ENCODE peak calls at places on chromosomes 4 and X, in four cellular contexts. R, A, O and C are unnamed samples.

GRCh38 chr4:25993564-25994185 is 79.7 kb downstream of the SMIM20 start:
- DNase-seq in R (peak), A (peak), O (no peak), C (no peak)

GRCh38 chr4:8185280-8185679 is 13.8 kb upstream of the SH3TC1 start:
- DNase-seq in R (no peak), A (no peak), O (no peak), C (no peak)

GRCh38 chr4:22850055-22850454 is 157.3 kb downstream of the GBA3 start:
- DNase-seq in R (no peak), A (no peak), O (no peak), C (no peak)

GRCh38 chr4:12966741-12967140 is 517.4 kb downstream of the RAB28 start:
- DNase-seq in R (no peak), A (no peak), O (no peak), C (no peak)

GRCh38 chrX:1416965-1417760 is 25.2 kb upstream of the SLC25A6 start:
- DNase-seq in R (no peak), A (no peak), O (no peak), C (no peak)

GRCh38 chrX:40152706-40153334 is 55.1 kb upstream of the BCOR start:
- DNase-seq in R (peak), A (no peak), O (peak), C (no peak)

GRCh38 chr4:21290562-21290961 is 590.3 kb downstream of the PACRGL start:
- DNase-seq in R (no peak), A (no peak), O (no peak), C (no peak)

GRCh38 chrX:46965125-46965758 is 53.0 kb downstream of the JADE3 start:
- DNase-seq in R (no peak), A (no peak), O (no peak), C (no peak)

GRCh38 chr4:11218692-11219091 is 210.0 kb downstream of the HS3ST1 start:
- DNase-seq in R (no peak), A (no peak), O (no peak), C (no peak)

GRCh38 chrX:21926527-21927278 is 13.8 kb upstream of the SMS start:
- DNase-seq in R (no peak), A (no peak), O (no peak), C (no peak)

GRCh38 chrX:155534800-155535199 is 76.4 kb upstream of the F8A3 start:
- DNase-seq in R (no peak), A (peak), O (no peak), C (no peak)

GRCh38 chrX:13000311-13000811 is 25.5 kb downstream of the TMSB4X start:
- DNase-seq in R (no peak), A (peak), O (no peak), C (no peak)

GRCh38 chr4:7610062-7610670 is 175.4 kb upstream of the PSAPL1 start:
- DNase-seq in R (no peak), A (no peak), O (no peak), C (no peak)

GRCh38 chrX:19650996-19651395 is 135.7 kb upstream of the MAP3K15 start:
- DNase-seq in R (no peak), A (no peak), O (no peak), C (no peak)

GRCh38 chrX:141669689-141670088 is 28.9 kb downstream of the SPANXD start:
- DNase-seq in R (no peak), A (no peak), O (no peak), C (no peak)

GRCh38 chr4:3412257-3413020 is 29.3 kb upstream of the HGFAC start:
- DNase-seq in R (no peak), A (no peak), O (peak), C (no peak)

GRCh38 chr4:181323061-181323460 is 920.1 kb upstream of the TENM3 start:
- DNase-seq in R (no peak), A (no peak), O (no peak), C (no peak)

GRCh38 chr4:2869659-2870058 is 26.0 kb downstream of the ADD1 start:
- DNase-seq in R (no peak), A (no peak), O (no peak), C (no peak)

GRCh38 chr4:42953316-42953715 is 60.8 kb downstream of the GRXCR1 start:
- DNase-seq in R (no peak), A (no peak), O (no peak), C (no peak)

GRCh38 chr4:113674733-113675132 is 86.8 kb downstream of the CAMK2D start:
- DNase-seq in R (no peak), A (no peak), O (no peak), C (no peak)

GRCh38 chrX:133415276-133416105 is at the start of gene GPC4:
- DNase-seq in R (peak), A (no peak), O (peak), C (peak)
- TF ChIP-seq CTCF in R (peak), A (no peak), O (no peak), C (no peak)

DNA sequence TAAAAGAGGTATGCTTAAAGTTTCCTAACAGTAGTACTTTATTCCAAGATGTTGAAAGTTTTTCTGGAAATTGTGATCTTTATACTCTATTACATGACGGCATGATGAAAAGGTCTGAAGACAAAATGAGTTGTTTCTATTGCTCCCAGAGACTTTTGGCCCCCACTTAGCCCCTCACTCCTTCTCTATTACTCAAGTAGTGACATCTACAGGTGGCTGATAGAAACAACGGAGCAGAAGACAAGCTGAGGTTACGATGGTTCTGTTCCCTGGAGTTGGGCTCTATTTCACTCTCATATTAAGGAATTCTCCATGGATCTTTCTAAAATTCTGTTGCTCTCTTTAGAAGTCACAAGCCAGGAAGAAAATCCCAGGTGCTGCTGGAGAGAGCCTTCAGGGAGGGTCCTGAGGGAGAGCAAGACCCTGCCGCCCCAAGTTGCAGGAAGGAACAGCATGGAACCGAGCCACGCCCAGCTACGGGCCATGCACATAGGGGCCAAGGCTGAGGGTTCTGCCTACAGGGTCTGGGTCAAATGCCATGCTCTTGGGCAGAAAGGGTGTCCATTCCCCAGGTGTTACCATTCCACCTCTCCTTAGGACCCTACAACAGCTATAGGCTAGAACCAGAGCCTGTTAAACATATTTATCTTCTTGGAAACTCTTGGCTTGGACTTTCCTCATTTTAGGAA is 22.7 kb downstream of the RPL9 start:
- DNase-seq in R (no peak), A (no peak), O (no peak), C (no peak)
- TF ChIP-seq CTCF in R (no peak), A (no peak), O (no peak), C (peak)

GRCh38 chrX:81377329-81377728 is 175.4 kb downstream of the SH3BGRL start:
- DNase-seq in R (no peak), A (no peak), O (no peak), C (peak)
- TF ChIP-seq CTCF in R (peak), A (peak), O (peak), C (peak)

GRCh38 chr4:173560896-173561295 is 30.9 kb upstream of the HAND2 start:
- DNase-seq in R (no peak), A (no peak), O (no peak), C (no peak)

DNA sequence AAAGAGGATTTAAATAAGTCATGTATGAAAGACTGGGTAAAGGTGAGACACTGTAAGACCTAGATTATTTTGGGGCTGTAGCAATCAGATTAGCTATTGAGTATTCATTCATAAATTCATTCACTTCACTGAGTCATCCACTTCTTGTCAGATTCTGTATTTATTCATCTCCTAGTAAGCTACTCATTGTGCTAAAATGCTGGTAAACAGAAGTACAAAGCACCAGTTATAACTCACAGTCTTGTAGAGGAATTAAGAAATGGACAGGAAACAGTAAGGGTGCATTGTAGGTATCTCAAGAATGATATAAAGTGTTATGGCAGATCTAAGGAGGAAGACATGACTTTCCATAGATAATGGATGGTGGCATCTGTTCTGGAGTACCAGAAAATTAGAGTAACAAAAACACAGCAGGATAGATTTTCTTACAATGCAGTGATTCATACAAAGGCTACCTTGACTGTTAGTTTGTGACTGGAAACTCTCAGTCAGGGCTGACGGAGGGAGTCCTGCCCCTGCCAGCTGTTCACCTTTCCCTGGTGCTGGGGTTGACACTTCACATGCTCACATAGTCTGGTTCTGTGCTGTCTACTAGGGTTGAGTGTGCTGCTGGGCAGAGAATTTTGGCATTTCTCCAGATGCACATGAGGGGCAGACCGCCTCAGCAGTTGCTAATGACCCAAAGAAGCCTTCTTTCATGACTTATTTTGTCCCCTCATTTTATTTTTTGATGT is 26.5 kb upstream of the HAND2 start:
- DNase-seq in R (no peak), A (no peak), O (no peak), C (no peak)
- TF ChIP-seq CTCF in R (no peak), A (no peak), O (no peak), C (no peak)

GRCh38 chrX:11424903-11425674 is 131.9 kb downstream of the AMELX start:
- DNase-seq in R (no peak), A (no peak), O (no peak), C (no peak)

GRCh38 chrX:11426712-11427081 is 133.5 kb downstream of the AMELX start:
- DNase-seq in R (no peak), A (no peak), O (no peak), C (no peak)

GRCh38 chrX:11430266-11430665 is 137.1 kb downstream of the AMELX start:
- DNase-seq in R (no peak), A (no peak), O (no peak), C (no peak)

GRCh38 chrX:11429543-11430085 is 136.4 kb downstream of the AMELX start:
- DNase-seq in R (no peak), A (no peak), O (no peak), C (peak)

GRCh38 chrX:11427082-11428033 is 134.1 kb downstream of the AMELX start:
- DNase-seq in R (peak), A (no peak), O (peak), C (peak)
- TF ChIP-seq CTCF in R (peak), A (no peak), O (no peak), C (peak)

GRCh38 chr4:168585168-168586091 is 88.6 kb downstream of the PALLD start:
- DNase-seq in R (peak), A (peak), O (peak), C (peak)
- TF ChIP-seq CTCF in R (peak), A (peak), O (peak), C (peak)

DNA sequence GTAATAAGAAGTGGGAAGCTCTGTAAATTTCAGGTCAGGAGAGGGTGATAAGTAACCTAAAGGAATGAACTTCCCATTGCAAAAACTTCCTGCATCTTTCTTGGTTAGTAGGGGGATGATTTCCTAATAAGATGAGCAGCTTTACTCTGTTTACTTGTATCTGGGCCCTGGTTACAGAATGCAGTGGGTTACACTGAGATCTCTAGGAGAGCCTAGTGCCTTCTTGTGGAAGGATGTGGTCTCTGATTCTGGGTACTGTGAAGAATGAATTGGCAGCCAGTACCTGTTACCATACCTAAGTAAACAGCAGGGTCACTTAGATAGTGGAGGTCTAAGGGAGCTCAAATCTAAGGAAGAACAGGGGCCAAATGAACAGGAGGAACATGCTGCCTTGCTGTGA is 320.6 kb downstream of the ARHGAP10 start:
- DNase-seq in R (no peak), A (peak), O (no peak), C (no peak)
- TF ChIP-seq CTCF in R (no peak), A (no peak), O (no peak), C (no peak)

GRCh38 chr4:18815779-18816173 is 794.2 kb upstream of the LCORL start:
- DNase-seq in R (no peak), A (no peak), O (no peak), C (no peak)
- TF ChIP-seq CTCF in R (no peak), A (no peak), O (no peak), C (no peak)